ENCODE peak calls at places on chromosome 12, in six cellular contexts. M is neural progenitor cell, K is stomach, P is HCT116, Y is right lobe of liver, U is lung. V is an unnamed sample. For H3K4me1, the result is how much of the 10 kb centered on the place peaks cover.

GRCh38 chr12:126346087-126346486 is 1280.9 kb downstream of the AACS start:
- DNase-seq in U (no peak), M (no peak), K (no peak), Y (no peak), P (no peak), V (no peak)

GRCh38 chr12:67651380-67651695 is 2.8 kb downstream of the DYRK2 start:
- DNase-seq in Y (no peak), P (no peak), M (peak), U (no peak), K (no peak), V (no peak)

GRCh38 chr12:95582230-95583058 is 31.2 kb upstream of the USP44 start:
- DNase-seq in P (peak), Y (no peak), M (peak), U (no peak), K (no peak), V (no peak)

GRCh38 chr12:93521225-93521854 is 51.1 kb upstream of the SOCS2 start:
- DNase-seq in K (peak), Y (no peak), P (no peak), U (peak), M (peak), V (no peak)

GRCh38 chr12:863285-863684 is 86.2 kb downstream of the RAD52 start:
- DNase-seq in Y (no peak), P (no peak), M (no peak), U (no peak), K (no peak), V (no peak)

GRCh38 chr12:21276826-21277225 is 57.9 kb downstream of the SLCO1A2 start:
- DNase-seq in P (no peak), U (peak), M (no peak), K (no peak), Y (no peak), V (no peak)

GRCh38 chr12:67088401-67089118 is 180.6 kb upstream of the CAND1 start:
- DNase-seq in M (no peak), U (no peak), Y (no peak), P (no peak), K (no peak), V (no peak)

GRCh38 chr12:127121494-127122070 is 1145.4 kb upstream of the TMEM132C start:
- DNase-seq in M (no peak), Y (no peak), U (no peak), P (no peak), K (no peak), V (no peak)

GRCh38 chr12:61029516-61029915 is 1230.7 kb upstream of the USP15 start:
- DNase-seq in K (no peak), U (no peak), P (no peak), M (no peak), Y (no peak), V (no peak)
- TF ChIP-seq CTCF in K (no peak), U (no peak), P (no peak), M (no peak), Y (no peak), V (no peak)

GRCh38 chr12:57891639-57892228 is 45.2 kb upstream of the CTDSP2 start:
- DNase-seq in K (no peak), P (no peak), Y (no peak), U (no peak), M (no peak), V (no peak)

GRCh38 chr12:57887631-57888406 is 41.3 kb upstream of the CTDSP2 start:
- DNase-seq in K (peak), Y (no peak), P (no peak), U (peak), M (no peak), V (no peak)

GRCh38 chr12:57888407-57889157 is 42.1 kb upstream of the CTDSP2 start:
- DNase-seq in P (no peak), U (peak), K (peak), M (peak), Y (no peak), V (no peak)

GRCh38 chr12:57890191-57891120 is 43.9 kb upstream of the CTDSP2 start:
- DNase-seq in K (no peak), M (no peak), U (no peak), P (no peak), Y (no peak), V (no peak)

GRCh38 chr12:57889541-57889989 is 43.0 kb upstream of the CTDSP2 start:
- DNase-seq in U (peak), Y (no peak), P (no peak), M (peak), K (no peak), V (peak)
- H3K4me1 ChIP-seq in U (under half), Y (under half), P (under half), M (under half), K (half or more), V (under half)

GRCh38 chr12:113899844-113900471 is 66.2 kb downstream of the RBM19 start:
- DNase-seq in U (no peak), M (peak), P (no peak), K (no peak), Y (no peak), V (peak)
- H3K27ac ChIP-seq in U (no peak), M (no peak), P (no peak), K (no peak), Y (no peak), V (peak)

DNA sequence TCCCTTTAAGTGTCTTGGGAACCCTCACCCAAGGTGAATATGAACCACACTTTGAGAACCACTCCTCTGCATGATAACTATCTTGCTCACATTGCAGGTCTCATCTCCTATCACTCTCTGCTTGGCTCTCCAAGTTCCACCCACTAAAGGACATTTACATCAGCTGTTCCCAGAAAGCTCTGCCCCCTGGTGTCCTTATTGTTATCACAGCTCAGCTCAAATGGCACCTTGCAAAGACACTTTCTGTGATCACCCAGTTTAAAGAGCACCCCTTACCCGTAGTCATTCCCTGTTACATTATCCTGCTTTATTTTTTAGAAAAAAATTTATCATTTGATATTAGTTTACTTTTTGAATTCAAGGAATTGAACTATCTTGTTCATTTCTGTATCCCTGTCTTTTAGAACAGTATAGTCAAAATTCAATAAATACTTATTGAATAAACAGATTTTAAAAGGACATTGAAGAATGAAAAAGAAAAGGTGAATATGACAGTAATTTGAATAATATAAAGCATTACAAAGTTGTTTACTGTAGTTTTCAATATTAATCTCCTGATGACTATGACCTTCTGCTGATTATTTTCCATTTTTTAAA is 20.5 kb upstream of the GUCY2C start:
- DNase-seq in K (peak), Y (peak), U (peak), P (peak), M (peak), V (peak)
- TF ChIP-seq CTCF in K (peak), Y (peak), U (peak), P (peak), M (peak), V (peak)

DNA sequence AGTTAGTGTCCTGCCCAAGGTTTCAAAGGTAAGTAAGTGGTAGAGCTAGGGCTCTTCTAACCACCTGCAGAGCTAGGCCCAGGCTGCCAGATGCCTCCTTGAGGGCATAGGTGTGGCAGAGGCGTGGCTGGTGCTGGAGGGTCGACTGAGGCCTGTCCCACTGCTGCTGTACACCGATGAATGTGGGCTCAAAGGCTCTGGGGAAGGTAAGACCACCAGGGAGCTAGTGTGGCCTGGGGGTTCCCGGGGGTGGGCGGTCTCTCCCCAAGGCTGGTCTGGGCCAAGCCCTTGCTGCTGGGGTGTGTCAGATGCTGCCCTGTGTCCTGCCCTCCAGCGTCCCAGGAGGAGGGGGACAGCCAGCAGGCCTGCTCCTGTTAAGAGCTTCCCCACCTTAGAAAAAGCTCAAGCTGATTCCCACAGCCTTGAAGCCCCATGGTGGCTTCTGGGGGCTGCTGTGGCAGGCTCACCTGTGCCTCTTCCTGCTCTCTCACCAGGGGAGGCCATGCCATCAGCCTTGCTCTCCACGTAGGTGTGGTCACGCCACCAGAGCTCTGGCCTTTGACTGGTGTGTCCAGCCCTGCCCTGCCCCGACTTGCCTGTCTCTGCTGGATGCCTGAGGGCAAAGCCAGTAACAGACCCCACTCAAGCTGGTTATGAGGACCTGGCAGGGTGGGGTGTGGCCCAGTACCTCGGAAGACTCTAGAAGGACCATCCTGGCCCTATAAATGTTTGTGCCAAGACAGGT is 36.8 kb downstream of the SH2B3 start:
- DNase-seq in Y (peak), U (no peak), K (no peak), M (no peak), P (no peak), V (no peak)
- H3K4me1 ChIP-seq in Y (under half), U (under half), K (half or more), M (under half), P (under half), V (half or more)

GRCh38 chr12:27577688-27578087 is 53.7 kb downstream of the PPFIBP1 start:
- DNase-seq in M (no peak), P (no peak), K (no peak), Y (no peak), U (no peak), V (no peak)
- H3K27ac ChIP-seq in M (no peak), P (no peak), K (no peak), Y (no peak), U (no peak), V (no peak)

GRCh38 chr12:122875590-122876220 is 20.2 kb downstream of the VPS37B start:
- DNase-seq in Y (peak), P (no peak), M (no peak), U (no peak), K (peak), V (no peak)

GRCh38 chr12:122872815-122873361 is 23.0 kb downstream of the VPS37B start:
- DNase-seq in Y (peak), U (no peak), P (no peak), K (peak), M (no peak), V (peak)

GRCh38 chr12:122874081-122874480 is 21.8 kb downstream of the VPS37B start:
- DNase-seq in U (no peak), Y (peak), P (no peak), K (peak), M (peak), V (no peak)

GRCh38 chr12:122871851-122872785 is 23.8 kb downstream of the VPS37B start:
- DNase-seq in K (peak), U (no peak), P (no peak), Y (no peak), M (peak), V (peak)

GRCh38 chr12:122873540-122873939 is 22.4 kb downstream of the VPS37B start:
- DNase-seq in U (no peak), M (no peak), K (peak), P (no peak), Y (peak), V (no peak)
- TF ChIP-seq CTCF in U (no peak), M (no peak), K (no peak), P (no peak), Y (no peak), V (no peak)

GRCh38 chr12:108633081-108633533 is 587 bp downstream of the SELPLG start:
- DNase-seq in P (no peak), Y (no peak), U (no peak), M (no peak), K (no peak), V (no peak)

GRCh38 chr12:108629156-108629555 is 4.5 kb downstream of the SELPLG start:
- DNase-seq in Y (no peak), U (no peak), M (no peak), P (no peak), K (no peak), V (no peak)

GRCh38 chr12:108627134-108627920 is 6.4 kb downstream of the SELPLG start:
- DNase-seq in U (no peak), K (no peak), P (no peak), Y (no peak), M (no peak), V (no peak)

GRCh38 chr12:108630481-108631207 is 3.0 kb downstream of the SELPLG start:
- DNase-seq in P (no peak), U (no peak), K (no peak), M (no peak), Y (no peak), V (no peak)

DNA sequence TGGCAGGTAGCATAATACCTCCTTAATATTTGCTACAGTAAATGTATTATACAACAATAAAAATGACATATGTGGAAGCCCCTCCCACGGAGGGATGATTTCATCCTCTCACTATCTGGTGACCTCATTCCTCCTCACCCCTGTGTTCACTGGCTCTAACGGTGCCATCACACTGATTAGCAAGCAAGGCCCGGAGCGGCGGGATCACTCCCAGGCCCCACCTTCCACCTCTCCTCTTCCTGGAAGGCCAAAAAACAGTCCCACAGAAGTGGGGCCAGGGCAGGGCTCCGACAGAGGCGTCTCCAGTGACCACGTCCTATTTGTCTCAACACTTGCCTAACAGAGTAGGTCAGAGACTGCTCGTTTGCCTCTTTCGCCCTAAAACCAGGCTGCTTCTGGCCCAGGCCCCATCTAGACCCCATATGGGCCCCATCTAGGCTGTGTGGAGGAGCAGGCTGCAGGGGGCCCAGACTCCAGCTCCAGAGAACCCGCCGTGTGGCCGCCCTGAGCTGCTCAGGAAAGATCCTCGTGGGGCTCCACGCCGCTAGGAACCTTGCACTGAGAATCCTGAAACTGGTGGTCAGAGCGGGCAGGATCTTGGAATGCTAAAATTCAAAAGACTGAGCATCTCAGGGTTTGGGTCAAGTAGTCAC is 3.7 kb downstream of the SELPLG start:
- DNase-seq in U (peak), Y (no peak), K (no peak), M (no peak), P (no peak), V (no peak)
- H3K4me1 ChIP-seq in U (under half), Y (under half), K (under half), M (under half), P (under half), V (under half)

DNA sequence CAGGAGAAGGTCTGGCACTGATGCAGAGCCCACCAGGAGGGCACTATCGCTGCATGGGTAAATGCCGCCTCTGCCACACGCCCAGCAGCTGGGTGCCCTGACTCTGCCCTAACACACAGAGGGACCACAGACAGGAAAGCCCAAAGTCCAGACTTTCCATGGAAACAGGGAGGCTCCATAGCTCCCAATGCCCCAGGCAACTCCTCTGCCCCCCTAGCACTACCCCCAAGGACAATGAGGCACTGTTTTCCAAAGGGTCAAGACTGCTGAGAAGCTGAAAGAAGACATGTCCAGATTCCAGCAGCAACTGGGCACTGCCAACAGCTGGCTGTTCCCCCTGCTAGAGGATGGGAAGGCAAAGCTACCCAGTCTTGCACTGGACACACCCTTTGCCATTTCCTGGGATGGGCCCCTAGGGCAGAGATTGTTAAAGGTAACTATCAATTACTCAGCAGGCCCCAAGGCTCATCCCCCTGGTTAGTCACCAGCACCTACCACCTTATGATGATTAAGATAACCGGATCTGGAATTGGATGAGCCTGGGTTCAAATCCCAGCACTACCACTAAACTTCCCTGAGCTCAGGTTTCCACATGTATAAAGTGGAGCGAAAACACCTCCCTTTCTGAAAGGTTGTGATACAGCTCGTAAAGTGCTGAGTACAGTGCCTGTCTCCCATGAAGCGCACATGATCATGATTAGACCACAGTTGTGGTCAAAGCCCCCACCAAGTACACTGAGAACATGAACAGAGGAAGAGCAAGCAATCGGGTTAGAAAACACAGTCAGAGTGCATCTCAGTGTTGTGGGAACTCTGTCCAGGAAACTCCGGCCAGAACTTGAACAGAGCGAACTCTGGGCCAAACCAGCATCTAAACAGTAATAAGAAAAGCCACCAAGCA is 3.3 kb downstream of the PXN start:
- DNase-seq in M (no peak), P (peak), K (no peak), Y (no peak), U (no peak), V (no peak)
- H3K27ac ChIP-seq in M (no peak), P (peak), K (peak), Y (peak), U (peak), V (peak)

GRCh38 chr12:14756331-14757143 is 46.7 kb downstream of the WBP11 start:
- DNase-seq in P (no peak), K (peak), U (no peak), Y (no peak), M (peak), V (peak)
- TF ChIP-seq CTCF in P (no peak), K (peak), U (no peak), Y (peak), M (peak), V (peak)

V was measured in body of pancreas.